ENCODE peak calls at places on chromosomes 3 and 15, in six cellular contexts. S, A, U, Y, E and W are unnamed samples.

GRCh38 chr3:49911611-49912010 is 7.9 kb upstream of the MST1R start:
- DNase-seq in A (no peak), E (no peak), Y (no peak), U (no peak), S (no peak), W (no peak)

GRCh38 chr15:68027388-68027787 is 26.7 kb upstream of the PIAS1 start:
- DNase-seq in U (no peak), Y (no peak), S (no peak), A (no peak), E (no peak), W (no peak)

GRCh38 chr3:10450494-10451440 is 54.6 kb downstream of the ATP2B2 start:
- DNase-seq in Y (no peak), S (no peak), E (no peak), A (no peak), U (no peak), W (no peak)

GRCh38 chr15:48748535-48748934 is 62.3 kb downstream of the CEP152 start:
- DNase-seq in S (no peak), Y (no peak), E (no peak), A (no peak), U (peak), W (peak)

GRCh38 chr15:35092846-35093245 is 7.8 kb upstream of the NANOGP8 start:
- DNase-seq in Y (no peak), E (no peak), A (no peak), S (no peak), U (no peak), W (no peak)

GRCh38 chr3:43162573-43163084 is 56.8 kb upstream of the POMGNT2 start:
- DNase-seq in E (no peak), Y (peak), A (no peak), U (no peak), S (no peak), W (no peak)

GRCh38 chr3:37590328-37591079 is 271.2 kb upstream of the CTDSPL start:
- DNase-seq in A (no peak), U (no peak), Y (peak), S (no peak), E (no peak), W (no peak)

GRCh38 chr15:43889072-43889471 is 62.3 kb downstream of the WDR76 start:
- DNase-seq in A (no peak), S (no peak), Y (no peak), U (no peak), E (no peak), W (no peak)

GRCh38 chr15:52331490-52332240 is 36.1 kb upstream of the MYO5C start:
- DNase-seq in E (no peak), U (peak), S (no peak), A (no peak), Y (peak), W (peak)

DNA sequence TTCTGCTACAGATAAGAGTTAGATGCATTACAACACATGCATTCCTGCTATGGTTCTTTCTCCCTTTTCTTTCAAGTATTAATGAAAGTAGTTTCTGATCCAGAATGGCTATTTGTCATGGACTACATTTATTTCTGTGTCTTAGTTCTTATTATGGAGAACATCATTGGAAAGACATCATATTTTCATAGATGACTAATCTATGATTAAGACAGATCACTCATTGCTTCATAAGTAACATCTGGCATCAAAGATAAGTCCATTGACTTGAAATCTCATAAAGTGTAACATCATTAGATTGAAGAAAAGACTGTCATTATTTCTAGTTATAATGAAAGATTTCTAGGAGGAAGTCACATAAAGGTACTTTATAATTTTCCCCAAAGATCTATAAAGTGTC is 366.7 kb downstream of the NSUN3 start:
- DNase-seq in E (no peak), A (no peak), Y (no peak), U (no peak), S (no peak), W (peak)
- H2BK5ac ChIP-seq in E (no peak), A (no peak), Y (no peak), U (no peak), S (no peak), W (no peak)

DNA sequence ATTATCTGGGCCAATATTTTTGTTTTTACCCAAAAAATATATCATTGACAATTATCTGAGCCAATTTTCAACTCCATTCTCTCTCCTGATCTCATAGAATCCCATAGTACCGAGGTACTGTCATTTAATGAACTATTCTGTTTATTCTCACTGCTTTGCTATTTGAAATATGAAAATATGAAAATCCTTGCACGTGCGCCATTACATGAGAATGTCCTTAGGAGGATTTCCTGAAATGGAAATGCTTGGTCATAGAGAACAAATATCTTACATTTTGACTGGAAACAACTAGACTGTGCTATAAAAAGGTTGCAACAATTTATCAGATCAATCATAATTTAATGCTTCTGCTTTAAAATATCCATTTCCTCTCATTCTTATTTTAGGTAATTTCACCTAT is 18.3 kb downstream of the FRMD4B start:
- DNase-seq in S (no peak), A (no peak), E (no peak), U (no peak), Y (no peak), W (no peak)
- H2BK15ac ChIP-seq in S (no peak), A (no peak), E (no peak), U (no peak), Y (no peak), W (no peak)

DNA sequence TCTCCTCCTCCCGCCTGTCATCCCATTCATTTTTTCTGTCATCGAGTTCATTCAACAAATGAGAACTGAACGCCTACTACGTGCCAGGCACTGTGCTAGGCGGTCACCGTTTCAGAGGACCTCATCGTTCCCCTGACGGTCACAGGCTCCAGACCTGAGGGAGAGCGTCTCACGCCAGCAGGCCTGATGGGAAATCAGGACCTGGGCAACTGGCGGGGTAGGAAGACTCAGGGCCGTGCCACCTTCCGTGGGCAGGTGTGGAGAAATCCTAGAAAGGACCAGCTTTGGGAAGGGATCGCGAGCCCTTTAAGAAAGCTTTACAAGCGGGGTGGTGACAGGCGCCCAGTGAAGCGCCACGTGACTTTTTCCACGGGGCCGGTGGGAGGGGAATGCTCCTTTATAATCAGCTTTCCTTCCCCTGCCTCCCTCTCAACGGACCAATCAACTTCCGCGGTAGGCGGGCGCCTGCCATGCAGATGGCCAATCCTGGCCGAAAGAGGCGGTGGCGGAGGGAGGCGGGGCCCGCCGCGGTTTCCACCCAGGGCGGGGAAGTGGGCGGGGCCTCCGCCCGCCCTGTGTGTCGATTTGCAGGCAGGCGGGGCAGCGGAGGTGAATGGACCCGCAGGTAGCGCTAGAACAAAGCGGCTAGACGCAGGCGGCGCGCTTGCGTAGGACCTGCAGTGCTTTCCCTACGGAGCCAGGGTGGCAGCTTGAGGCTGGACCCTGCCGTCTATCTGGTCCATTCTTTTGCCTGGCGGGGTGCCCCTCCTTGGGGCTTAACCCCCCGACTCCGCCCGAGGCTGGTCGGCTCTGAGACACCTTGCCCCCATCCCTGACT is 816 bp upstream of the DUSP7 start:
- DNase-seq in U (peak), A (peak), S (peak), Y (peak), E (peak), W (peak)
- H2BK5ac ChIP-seq in U (no peak), A (no peak), S (no peak), Y (no peak), E (peak), W (peak)

GRCh38 chr3:56296361-56296760 is 171.9 kb downstream of the ERC2 start:
- DNase-seq in E (no peak), S (no peak), U (no peak), A (no peak), Y (peak), W (no peak)
- H2BK15ac ChIP-seq in E (no peak), S (no peak), U (no peak), A (no peak), Y (no peak), W (no peak)